ENCODE peak calls at places on chromosome 7, in ten cellular contexts. One of them, this sample, is unnamed.
A peak's percentile ranks its signal among the peaks of the same experiment; 100 is the strongest.

GRCh38 chr7:129343099-129343700 is 91.0 kb upstream of the STRIP2 start:
- DNase-seq in lower leg skin: no peak
- DNase-seq in spleen: no peak
- DNase-seq in right lobe of liver: no peak
- DNase-seq in fibroblast of pulmonary artery: peak; percentile 76
- DNase-seq in IMR-90: peak; percentile 75
- DNase-seq in foreskin keratinocyte: peak; percentile 45
- DNase-seq in heart right ventricle: peak; percentile 8
- DNase-seq in cardiac fibroblast: peak; percentile 77
- DNase-seq in WERI-Rb-1: no peak
- DNase-seq in this sample: peak; percentile 47

GRCh38 chr7:23346316-23346715 is 47.2 kb downstream of the MALSU1 start:
- DNase-seq in lower leg skin: no peak
- DNase-seq in heart right ventricle: no peak
- DNase-seq in fibroblast of pulmonary artery: no peak
- DNase-seq in WERI-Rb-1: no peak
- DNase-seq in spleen: no peak
- DNase-seq in right lobe of liver: no peak
- DNase-seq in foreskin keratinocyte: no peak
- DNase-seq in cardiac fibroblast: no peak
- DNase-seq in IMR-90: no peak
- DNase-seq in this sample: no peak

GRCh38 chr7:54960517-54960916 is 58.3 kb upstream of the EGFR start:
- DNase-seq in WERI-Rb-1: no peak
- DNase-seq in IMR-90: peak; percentile 61
- DNase-seq in fibroblast of pulmonary artery: peak; percentile 64
- DNase-seq in right lobe of liver: no peak
- DNase-seq in lower leg skin: no peak
- DNase-seq in cardiac fibroblast: peak; percentile 88
- DNase-seq in foreskin keratinocyte: peak; percentile 89
- DNase-seq in spleen: no peak
- DNase-seq in heart right ventricle: no peak
- DNase-seq in this sample: no peak

GRCh38 chr7:126569402-126569801 is 683.3 kb downstream of the GRM8 start:
- DNase-seq in right lobe of liver: no peak
- DNase-seq in spleen: no peak
- DNase-seq in foreskin keratinocyte: no peak
- DNase-seq in lower leg skin: no peak
- DNase-seq in IMR-90: no peak
- DNase-seq in heart right ventricle: no peak
- DNase-seq in fibroblast of pulmonary artery: no peak
- DNase-seq in cardiac fibroblast: no peak
- DNase-seq in WERI-Rb-1: no peak
- DNase-seq in this sample: no peak

GRCh38 chr7:27107901-27108381 is 5.5 kb upstream of the HOXA2 start:
- DNase-seq in IMR-90: peak; percentile 36
- DNase-seq in heart right ventricle: no peak
- DNase-seq in lower leg skin: peak; percentile 83
- DNase-seq in foreskin keratinocyte: no peak
- DNase-seq in fibroblast of pulmonary artery: no peak
- DNase-seq in WERI-Rb-1: no peak
- DNase-seq in right lobe of liver: no peak
- DNase-seq in spleen: no peak
- DNase-seq in cardiac fibroblast: no peak
- DNase-seq in this sample: no peak

GRCh38 chr7:5670173-5670933 is 111.1 kb downstream of the RNF216 start:
- DNase-seq in WERI-Rb-1: no peak
- DNase-seq in foreskin keratinocyte: no peak
- DNase-seq in right lobe of liver: no peak
- DNase-seq in fibroblast of pulmonary artery: no peak
- DNase-seq in IMR-90: peak; percentile 28
- DNase-seq in spleen: peak; percentile 73
- DNase-seq in cardiac fibroblast: no peak
- DNase-seq in heart right ventricle: no peak
- DNase-seq in lower leg skin: no peak
- DNase-seq in this sample: no peak

GRCh38 chr7:26950854-26951253 is 86.5 kb upstream of the SKAP2 start:
- DNase-seq in fibroblast of pulmonary artery: no peak
- DNase-seq in lower leg skin: no peak
- DNase-seq in heart right ventricle: no peak
- DNase-seq in right lobe of liver: no peak
- DNase-seq in foreskin keratinocyte: no peak
- DNase-seq in WERI-Rb-1: no peak
- DNase-seq in spleen: no peak
- DNase-seq in cardiac fibroblast: no peak
- DNase-seq in IMR-90: no peak
- DNase-seq in this sample: no peak

GRCh38 chr7:49776994-49777393 is 3.6 kb downstream of the VWC2 start:
- DNase-seq in spleen: no peak
- DNase-seq in fibroblast of pulmonary artery: no peak
- DNase-seq in WERI-Rb-1: peak; percentile 71
- DNase-seq in IMR-90: no peak
- DNase-seq in right lobe of liver: no peak
- DNase-seq in foreskin keratinocyte: no peak
- DNase-seq in lower leg skin: no peak
- DNase-seq in heart right ventricle: peak; percentile 27
- DNase-seq in cardiac fibroblast: no peak
- DNase-seq in this sample: no peak

GRCh38 chr7:40570218-40570617 is 435.4 kb downstream of the SUGCT start:
- DNase-seq in IMR-90: peak; percentile 21
- DNase-seq in right lobe of liver: no peak
- DNase-seq in heart right ventricle: no peak
- DNase-seq in WERI-Rb-1: no peak
- DNase-seq in foreskin keratinocyte: no peak
- DNase-seq in spleen: no peak
- DNase-seq in fibroblast of pulmonary artery: no peak
- DNase-seq in cardiac fibroblast: peak; percentile 22
- DNase-seq in lower leg skin: no peak
- DNase-seq in this sample: no peak

GRCh38 chr7:129665013-129665401 is 53.5 kb downstream of the NRF1 start:
- DNase-seq in spleen: no peak
- DNase-seq in fibroblast of pulmonary artery: peak; percentile 94
- DNase-seq in WERI-Rb-1: no peak
- DNase-seq in lower leg skin: no peak
- DNase-seq in IMR-90: peak; percentile 98
- DNase-seq in foreskin keratinocyte: peak; percentile 91
- DNase-seq in cardiac fibroblast: peak; percentile 96
- DNase-seq in heart right ventricle: no peak
- DNase-seq in right lobe of liver: no peak
- DNase-seq in this sample: peak; percentile 86

GRCh38 chr7:107692501-107692900 is 31.9 kb downstream of the SLC26A4 start:
- DNase-seq in foreskin keratinocyte: no peak
- DNase-seq in cardiac fibroblast: peak; percentile 34
- DNase-seq in heart right ventricle: no peak
- DNase-seq in fibroblast of pulmonary artery: no peak
- DNase-seq in IMR-90: peak; percentile 61
- DNase-seq in spleen: no peak
- DNase-seq in right lobe of liver: no peak
- DNase-seq in WERI-Rb-1: no peak
- DNase-seq in lower leg skin: no peak
- DNase-seq in this sample: peak; percentile 19

GRCh38 chr7:117458977-117459583 is 20.7 kb upstream of the CFTR start:
- DNase-seq in cardiac fibroblast: peak; percentile 57
- DNase-seq in lower leg skin: no peak
- DNase-seq in foreskin keratinocyte: no peak
- DNase-seq in heart right ventricle: no peak
- DNase-seq in WERI-Rb-1: no peak
- DNase-seq in fibroblast of pulmonary artery: peak; percentile 61
- DNase-seq in right lobe of liver: no peak
- DNase-seq in IMR-90: peak; percentile 44
- DNase-seq in spleen: no peak
- DNase-seq in this sample: peak; percentile 3

GRCh38 chr7:45082031-45082830 is 6.5 kb downstream of the NACAD start:
- DNase-seq in lower leg skin: no peak
- DNase-seq in fibroblast of pulmonary artery: peak; percentile 29
- DNase-seq in cardiac fibroblast: peak; percentile 29
- DNase-seq in IMR-90: no peak
- DNase-seq in foreskin keratinocyte: no peak
- DNase-seq in spleen: no peak
- DNase-seq in WERI-Rb-1: no peak
- DNase-seq in right lobe of liver: no peak
- DNase-seq in heart right ventricle: no peak
- DNase-seq in this sample: no peak

GRCh38 chr7:73717991-73718405 is 1.5 kb downstream of the STX1A start:
- DNase-seq in WERI-Rb-1: no peak
- DNase-seq in foreskin keratinocyte: peak; percentile 86
- DNase-seq in spleen: peak; percentile 83
- DNase-seq in right lobe of liver: no peak
- DNase-seq in lower leg skin: no peak
- DNase-seq in cardiac fibroblast: peak; percentile 96
- DNase-seq in heart right ventricle: no peak
- DNase-seq in fibroblast of pulmonary artery: peak; percentile 84
- DNase-seq in IMR-90: peak; percentile 93
- DNase-seq in this sample: peak; percentile 85

GRCh38 chr7:103689262-103689661 is 243.3 kb upstream of the SLC26A5 start:
- DNase-seq in lower leg skin: no peak
- DNase-seq in cardiac fibroblast: no peak
- DNase-seq in IMR-90: peak; percentile 46
- DNase-seq in heart right ventricle: no peak
- DNase-seq in spleen: no peak
- DNase-seq in WERI-Rb-1: no peak
- DNase-seq in fibroblast of pulmonary artery: no peak
- DNase-seq in right lobe of liver: no peak
- DNase-seq in foreskin keratinocyte: no peak
- DNase-seq in this sample: no peak

GRCh38 chr7:133230591-133231194 is 22.2 kb upstream of the EXOC4 start:
- DNase-seq in IMR-90: peak; percentile 56
- DNase-seq in cardiac fibroblast: peak; percentile 76
- DNase-seq in spleen: no peak
- DNase-seq in fibroblast of pulmonary artery: peak; percentile 78
- DNase-seq in foreskin keratinocyte: peak; percentile 25
- DNase-seq in right lobe of liver: no peak
- DNase-seq in heart right ventricle: peak; percentile 40
- DNase-seq in lower leg skin: no peak
- DNase-seq in WERI-Rb-1: peak; percentile 54
- DNase-seq in this sample: peak; percentile 44

DNA sequence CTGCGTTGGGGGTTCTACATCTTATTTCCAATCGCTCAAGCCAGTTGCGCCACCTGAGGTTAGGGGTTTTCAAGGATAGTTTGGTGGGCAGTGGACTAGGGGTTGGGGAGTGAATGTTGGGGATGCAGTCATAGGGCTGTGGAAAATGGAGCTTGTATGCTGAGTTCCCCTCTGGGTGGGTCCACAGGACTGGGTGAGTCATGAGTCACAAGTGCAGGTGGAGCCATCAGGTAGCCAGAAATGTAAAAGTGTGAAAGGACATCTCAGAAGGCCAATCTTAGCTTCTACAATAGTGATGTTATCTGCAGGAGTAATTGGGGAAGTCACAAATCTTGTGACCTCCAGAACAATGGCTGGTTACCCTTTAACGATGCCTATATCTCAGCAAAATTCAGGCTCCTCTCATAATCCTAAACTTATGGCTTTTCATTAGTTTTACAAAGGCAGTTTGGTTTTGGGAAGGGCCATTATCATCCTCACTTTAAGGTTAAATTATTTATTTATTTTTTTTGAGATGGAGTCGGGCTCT is 18.0 kb upstream of the MKRN1 start:
- DNase-seq in IMR-90: no peak
- DNase-seq in spleen: no peak
- DNase-seq in right lobe of liver: no peak
- DNase-seq in heart right ventricle: no peak
- DNase-seq in cardiac fibroblast: no peak
- DNase-seq in fibroblast of pulmonary artery: no peak
- DNase-seq in foreskin keratinocyte: no peak
- DNase-seq in WERI-Rb-1: no peak
- DNase-seq in lower leg skin: no peak
- DNase-seq in this sample: no peak
- TF ChIP-seq CTCF in IMR-90: no peak
- TF ChIP-seq CTCF in spleen: no peak
- TF ChIP-seq CTCF in right lobe of liver: no peak
- TF ChIP-seq CTCF in heart right ventricle: no peak
- TF ChIP-seq CTCF in cardiac fibroblast: no peak
- TF ChIP-seq CTCF in fibroblast of pulmonary artery: no peak
- TF ChIP-seq CTCF in foreskin keratinocyte: no peak
- TF ChIP-seq CTCF in WERI-Rb-1: no peak
- TF ChIP-seq CTCF in lower leg skin: no peak
- TF ChIP-seq CTCF in this sample: no peak

DNA sequence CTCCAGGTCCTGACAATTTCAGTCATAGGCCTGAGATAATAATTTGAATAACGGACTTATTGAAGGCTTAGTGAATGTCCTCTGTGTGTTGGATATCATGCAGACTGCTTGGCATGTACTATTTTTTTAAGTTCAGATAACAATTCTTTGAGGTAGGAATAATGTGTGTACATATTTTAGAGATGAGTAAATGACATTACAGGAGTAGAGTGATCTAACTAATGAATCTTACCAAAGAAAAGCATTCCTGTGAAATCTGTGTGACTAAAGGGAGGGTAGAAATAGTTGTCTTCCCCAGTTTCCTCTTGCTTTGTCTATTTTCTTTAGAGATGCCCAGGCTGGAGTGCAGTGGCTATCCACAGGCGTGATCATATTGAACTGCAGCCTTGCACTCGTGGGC is 391.8 kb upstream of the ETV1 start:
- DNase-seq in foreskin keratinocyte: peak; percentile 73
- DNase-seq in IMR-90: peak; percentile 41
- DNase-seq in cardiac fibroblast: peak; percentile 60
- DNase-seq in heart right ventricle: no peak
- DNase-seq in WERI-Rb-1: no peak
- DNase-seq in spleen: no peak
- DNase-seq in fibroblast of pulmonary artery: peak; percentile 13
- DNase-seq in lower leg skin: no peak
- DNase-seq in right lobe of liver: no peak
- DNase-seq in this sample: peak; percentile 20
- TF ChIP-seq CTCF in foreskin keratinocyte: no peak
- TF ChIP-seq CTCF in IMR-90: no peak
- TF ChIP-seq CTCF in cardiac fibroblast: no peak
- TF ChIP-seq CTCF in heart right ventricle: no peak
- TF ChIP-seq CTCF in WERI-Rb-1: no peak
- TF ChIP-seq CTCF in spleen: no peak
- TF ChIP-seq CTCF in fibroblast of pulmonary artery: no peak
- TF ChIP-seq CTCF in lower leg skin: no peak
- TF ChIP-seq CTCF in right lobe of liver: no peak
- TF ChIP-seq CTCF in this sample: no peak

DNA sequence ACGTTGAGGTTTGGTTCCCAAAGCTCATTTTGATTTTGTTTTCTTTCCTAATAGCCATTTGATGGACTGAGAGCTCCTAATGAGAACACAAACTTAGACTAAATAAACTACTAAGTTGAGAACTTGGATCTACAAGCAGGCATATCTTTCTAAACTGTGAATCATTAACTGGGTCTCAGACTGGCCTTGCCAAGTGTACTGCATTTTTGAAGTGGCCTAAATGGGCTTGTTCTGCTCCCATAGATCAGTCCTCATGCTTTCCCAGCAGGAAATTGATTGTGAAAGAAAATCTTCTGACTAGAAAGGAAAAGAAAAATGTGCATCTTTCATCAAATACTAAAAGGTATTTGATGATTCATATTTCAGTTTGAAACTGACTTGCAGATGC is 46.7 kb upstream of the RBM33 start:
- DNase-seq in heart right ventricle: no peak
- DNase-seq in cardiac fibroblast: peak; percentile 9
- DNase-seq in fibroblast of pulmonary artery: peak; percentile 9
- DNase-seq in lower leg skin: no peak
- DNase-seq in IMR-90: no peak
- DNase-seq in WERI-Rb-1: no peak
- DNase-seq in foreskin keratinocyte: no peak
- DNase-seq in spleen: no peak
- DNase-seq in right lobe of liver: no peak
- DNase-seq in this sample: no peak
- TF ChIP-seq CTCF in heart right ventricle: no peak
- TF ChIP-seq CTCF in cardiac fibroblast: no peak
- TF ChIP-seq CTCF in fibroblast of pulmonary artery: no peak
- TF ChIP-seq CTCF in lower leg skin: no peak
- TF ChIP-seq CTCF in IMR-90: no peak
- TF ChIP-seq CTCF in WERI-Rb-1: no peak
- TF ChIP-seq CTCF in foreskin keratinocyte: no peak
- TF ChIP-seq CTCF in spleen: no peak
- TF ChIP-seq CTCF in right lobe of liver: no peak
- TF ChIP-seq CTCF in this sample: no peak

GRCh38 chr7:94888542-94888941 is 18.9 kb upstream of the PPP1R9A start:
- DNase-seq in cardiac fibroblast: peak; percentile 24
- DNase-seq in WERI-Rb-1: no peak
- DNase-seq in right lobe of liver: no peak
- DNase-seq in IMR-90: no peak
- DNase-seq in spleen: no peak
- DNase-seq in lower leg skin: no peak
- DNase-seq in fibroblast of pulmonary artery: peak; percentile 36
- DNase-seq in heart right ventricle: peak; percentile 46
- DNase-seq in foreskin keratinocyte: peak; percentile 28
- DNase-seq in this sample: no peak
- TF ChIP-seq CTCF in cardiac fibroblast: peak; percentile 25
- TF ChIP-seq CTCF in WERI-Rb-1: no peak
- TF ChIP-seq CTCF in right lobe of liver: peak; percentile 15
- TF ChIP-seq CTCF in IMR-90: no peak
- TF ChIP-seq CTCF in spleen: peak; percentile 16
- TF ChIP-seq CTCF in lower leg skin: no peak
- TF ChIP-seq CTCF in fibroblast of pulmonary artery: peak; percentile 33
- TF ChIP-seq CTCF in heart right ventricle: no peak
- TF ChIP-seq CTCF in foreskin keratinocyte: no peak
- TF ChIP-seq CTCF in this sample: no peak